ENCODE peak calls at places on chromosomes 3 and 15, in four cellular contexts. B, L, U and R are unnamed samples.

GRCh38 chr15:87954783-87955182 is 301.8 kb downstream of the NTRK3 start:
- DNase-seq in B (no peak), L (no peak), U (no peak), R (peak)

GRCh38 chr3:107271787-107272387 is 105.4 kb upstream of the CCDC54 start:
- DNase-seq in B (peak), L (peak), U (no peak), R (peak)

GRCh38 chr3:32376098-32376497 is 15.6 kb upstream of the CMTM7 start:
- DNase-seq in B (no peak), L (no peak), U (no peak), R (no peak)

GRCh38 chr15:41809121-41809520 is 18.8 kb upstream of the JMJD7 start:
- DNase-seq in B (no peak), L (no peak), U (no peak), R (no peak)

GRCh38 chr15:40873625-40874561 is at the start of gene RHOV:
- DNase-seq in B (peak), L (peak), U (peak), R (peak)

GRCh38 chr3:188830955-188831354 is 340.8 kb upstream of the TPRG1 start:
- DNase-seq in B (no peak), L (no peak), U (no peak), R (peak)

GRCh38 chr3:84077479-84077878 is 881.3 kb upstream of the CADM2 start:
- DNase-seq in B (peak), L (no peak), U (no peak), R (peak)

GRCh38 chr3:102141096-102141912 is 292.0 kb downstream of the NFKBIZ start:
- DNase-seq in B (peak), L (no peak), U (no peak), R (no peak)

GRCh38 chr3:108485146-108485545 is 25.2 kb downstream of the MYH15 start:
- DNase-seq in B (no peak), L (peak), U (no peak), R (no peak)

GRCh38 chr15:34656005-34656604 is 72.7 kb upstream of the GOLGA8B start:
- DNase-seq in B (no peak), L (no peak), U (no peak), R (no peak)

GRCh38 chr3:113261996-113262665 is 50.8 kb downstream of the BOC start:
- DNase-seq in B (no peak), L (no peak), U (no peak), R (no peak)

GRCh38 chr15:91412529-91412928 is 312.5 kb downstream of the SV2B start:
- DNase-seq in B (peak), L (no peak), U (no peak), R (no peak)

GRCh38 chr3:148791296-148791695 is 36.3 kb upstream of the CPB1 start:
- DNase-seq in B (no peak), L (no peak), U (no peak), R (no peak)

GRCh38 chr3:157981819-157982218 is 124.4 kb downstream of the SHOX2 start:
- DNase-seq in B (peak), L (no peak), U (no peak), R (peak)

GRCh38 chr15:49692514-49693090 is 71.8 kb downstream of the DTWD1 start:
- DNase-seq in B (no peak), L (no peak), U (no peak), R (no peak)

GRCh38 chr3:197512691-197513571 is 42.8 kb downstream of the BDH1 start:
- DNase-seq in B (no peak), L (no peak), U (no peak), R (no peak)

GRCh38 chr3:158679547-158680000 is 7.1 kb upstream of the LXN start:
- DNase-seq in B (peak), L (no peak), U (no peak), R (no peak)

GRCh38 chr3:78098367-78098766 is 1058.5 kb downstream of the ROBO2 start:
- DNase-seq in B (no peak), L (no peak), U (no peak), R (no peak)

GRCh38 chr3:126961191-126961790 is 21.6 kb upstream of the PLXNA1 start:
- DNase-seq in B (peak), L (peak), U (no peak), R (peak)

GRCh38 chr15:33048255-33048654 is 146.3 kb downstream of the FMN1 start:
- DNase-seq in B (no peak), L (no peak), U (no peak), R (peak)

GRCh38 chr3:11096266-11097135 is 57.8 kb upstream of the HRH1 start:
- DNase-seq in B (peak), L (no peak), U (peak), R (peak)

GRCh38 chr15:25501828-25502446 is 63.1 kb upstream of the UBE3A start:
- DNase-seq in B (peak), L (peak), U (no peak), R (no peak)

GRCh38 chr15:93029613-93030429 is 59.2 kb downstream of the RGMA start:
- DNase-seq in B (peak), L (no peak), U (no peak), R (peak)

GRCh38 chr3:30631237-30631961 is 25.0 kb downstream of the TGFBR2 start:
- DNase-seq in B (peak), L (no peak), U (no peak), R (peak)

GRCh38 chr3:30629736-30630135 is 23.3 kb downstream of the TGFBR2 start:
- DNase-seq in B (no peak), L (no peak), U (no peak), R (no peak)

GRCh38 chr3:30628188-30628930 is 22.0 kb downstream of the TGFBR2 start:
- DNase-seq in B (peak), L (no peak), U (no peak), R (no peak)

GRCh38 chr3:30630238-30631030 is 24.0 kb downstream of the TGFBR2 start:
- DNase-seq in B (no peak), L (no peak), U (no peak), R (no peak)

DNA sequence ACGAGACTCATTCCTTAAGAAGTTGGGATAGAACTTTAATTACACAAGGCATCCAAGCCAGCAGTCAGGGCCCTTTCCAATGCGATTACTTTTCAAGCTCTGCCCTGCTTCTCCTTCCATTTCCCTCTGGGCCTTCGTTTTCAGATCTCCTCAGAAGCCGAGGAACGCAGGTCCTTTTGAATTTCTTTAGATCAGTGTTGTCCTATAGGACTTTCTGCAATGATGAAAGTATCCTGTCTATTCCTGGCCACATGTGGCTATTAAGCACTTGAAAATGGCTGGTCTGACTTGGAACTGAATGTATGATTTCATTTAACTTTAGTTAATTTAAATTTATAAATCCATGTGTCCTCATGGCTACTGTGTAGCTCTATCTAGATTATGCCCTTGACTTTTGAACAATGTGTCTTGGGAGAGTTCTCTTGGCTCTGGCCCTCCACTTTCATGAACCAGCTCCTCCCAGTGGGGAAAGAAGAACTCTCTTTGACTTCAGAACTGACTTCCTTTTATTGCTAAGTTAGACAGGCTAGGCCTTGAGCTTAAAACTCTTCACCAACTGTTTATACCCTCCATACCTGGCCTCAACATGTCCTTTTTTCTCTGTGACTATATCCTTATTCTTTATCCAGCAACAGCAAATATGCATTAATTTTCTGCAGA is 22.7 kb downstream of the TGFBR2 start:
- DNase-seq in B (no peak), L (no peak), U (no peak), R (no peak)
- TF ChIP-seq CTCF in B (peak), L (no peak), U (peak), R (peak)

GRCh38 chr3:195249057-195249770 is 21.7 kb downstream of the XXYLT1 start:
- DNase-seq in B (no peak), L (no peak), U (no peak), R (no peak)

GRCh38 chr3:195251336-195252065 is 19.5 kb downstream of the XXYLT1 start:
- DNase-seq in B (no peak), L (no peak), U (no peak), R (no peak)

GRCh38 chr3:195249858-195250464 is 21.0 kb downstream of the XXYLT1 start:
- DNase-seq in B (no peak), L (no peak), U (no peak), R (no peak)

GRCh38 chr3:195248281-195248680 is 22.7 kb downstream of the XXYLT1 start:
- DNase-seq in B (no peak), L (no peak), U (no peak), R (no peak)

DNA sequence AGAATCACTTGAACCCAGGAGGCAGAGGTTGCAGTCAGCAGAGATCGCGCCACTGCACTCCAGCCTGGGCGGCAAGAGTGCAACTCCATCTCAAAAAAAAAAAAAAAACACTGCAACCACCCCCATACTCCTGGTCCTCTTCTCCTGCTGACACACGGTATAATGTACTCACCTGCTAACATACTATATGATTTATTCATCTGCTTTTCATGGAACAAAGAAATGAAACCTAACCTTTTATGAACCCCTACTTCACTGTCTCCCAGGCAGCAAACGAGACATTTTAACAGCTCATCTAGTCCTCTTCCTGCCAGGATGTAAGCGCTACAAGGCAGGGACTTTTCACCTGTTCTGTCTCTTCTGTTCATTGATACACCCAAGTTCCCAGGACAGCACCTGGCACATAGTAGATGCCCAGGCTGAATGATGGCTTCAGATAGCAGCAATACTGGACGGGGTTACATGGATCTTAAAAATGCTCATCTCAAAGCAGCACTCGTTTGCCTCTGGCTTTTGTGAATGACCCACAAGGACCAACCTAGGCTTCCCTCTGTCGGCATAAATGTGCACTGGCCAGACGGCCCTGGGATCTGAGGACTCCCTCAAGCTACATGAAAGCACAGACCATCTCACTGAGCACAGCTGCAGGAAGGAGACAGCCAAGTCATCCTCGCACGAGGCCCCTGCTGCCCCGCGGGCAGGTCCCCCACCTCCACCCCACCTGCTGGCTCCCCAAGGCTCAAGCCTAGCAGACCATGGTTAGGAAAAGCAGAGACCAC is 20.3 kb downstream of the XXYLT1 start:
- DNase-seq in B (no peak), L (peak), U (no peak), R (no peak)
- TF ChIP-seq CTCF in B (no peak), L (peak), U (no peak), R (no peak)

DNA sequence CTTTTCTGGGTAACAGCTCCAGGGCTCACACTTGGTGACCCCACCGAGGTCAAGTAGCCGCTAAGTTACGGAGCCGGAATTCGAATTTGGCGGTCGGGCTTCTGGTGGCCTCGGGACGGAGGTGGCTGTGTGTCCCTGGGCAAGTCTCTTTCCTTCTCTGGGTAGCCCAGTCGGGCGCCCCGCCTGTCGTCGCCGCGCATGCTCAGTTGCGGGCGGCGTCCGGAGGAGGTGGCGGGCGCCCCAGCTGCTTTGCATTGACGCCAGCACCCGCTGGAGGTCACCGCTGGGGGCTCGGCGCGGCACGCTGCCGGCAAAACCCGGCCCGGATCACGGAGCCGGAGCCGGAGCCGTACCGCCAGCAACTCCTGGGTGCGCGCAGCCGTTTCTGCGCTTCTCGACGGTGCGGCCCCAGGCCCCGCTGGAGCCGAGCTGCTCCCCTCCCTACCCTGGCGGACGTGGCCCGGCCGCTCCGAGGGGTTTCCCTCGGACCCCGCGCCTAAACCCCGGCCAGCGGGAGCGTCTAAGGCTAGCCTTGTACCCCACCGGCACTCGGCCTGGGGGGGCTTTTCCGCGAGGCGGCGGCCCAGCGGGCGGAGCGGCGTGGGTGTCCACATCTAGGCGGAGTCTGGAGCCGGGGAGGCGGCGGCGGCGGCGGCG is 474 bp upstream of the PDE8A start:
- DNase-seq in B (peak), L (peak), U (peak), R (peak)
- TF ChIP-seq CTCF in B (no peak), L (no peak), U (peak), R (peak)

GRCh38 chr3:122414391-122414790 is 1.5 kb downstream of the WDR5B start:
- DNase-seq in B (no peak), L (no peak), U (no peak), R (no peak)

GRCh38 chr3:122416966-122417365 is 1.1 kb upstream of the WDR5B start:
- DNase-seq in B (peak), L (no peak), U (no peak), R (peak)

GRCh38 chr3:122415104-122415744 is 638 bp downstream of the WDR5B start:
- DNase-seq in B (peak), L (peak), U (peak), R (peak)

GRCh38 chr3:122421101-122421500 is 5.2 kb upstream of the WDR5B start:
- DNase-seq in B (peak), L (no peak), U (no peak), R (peak)

DNA sequence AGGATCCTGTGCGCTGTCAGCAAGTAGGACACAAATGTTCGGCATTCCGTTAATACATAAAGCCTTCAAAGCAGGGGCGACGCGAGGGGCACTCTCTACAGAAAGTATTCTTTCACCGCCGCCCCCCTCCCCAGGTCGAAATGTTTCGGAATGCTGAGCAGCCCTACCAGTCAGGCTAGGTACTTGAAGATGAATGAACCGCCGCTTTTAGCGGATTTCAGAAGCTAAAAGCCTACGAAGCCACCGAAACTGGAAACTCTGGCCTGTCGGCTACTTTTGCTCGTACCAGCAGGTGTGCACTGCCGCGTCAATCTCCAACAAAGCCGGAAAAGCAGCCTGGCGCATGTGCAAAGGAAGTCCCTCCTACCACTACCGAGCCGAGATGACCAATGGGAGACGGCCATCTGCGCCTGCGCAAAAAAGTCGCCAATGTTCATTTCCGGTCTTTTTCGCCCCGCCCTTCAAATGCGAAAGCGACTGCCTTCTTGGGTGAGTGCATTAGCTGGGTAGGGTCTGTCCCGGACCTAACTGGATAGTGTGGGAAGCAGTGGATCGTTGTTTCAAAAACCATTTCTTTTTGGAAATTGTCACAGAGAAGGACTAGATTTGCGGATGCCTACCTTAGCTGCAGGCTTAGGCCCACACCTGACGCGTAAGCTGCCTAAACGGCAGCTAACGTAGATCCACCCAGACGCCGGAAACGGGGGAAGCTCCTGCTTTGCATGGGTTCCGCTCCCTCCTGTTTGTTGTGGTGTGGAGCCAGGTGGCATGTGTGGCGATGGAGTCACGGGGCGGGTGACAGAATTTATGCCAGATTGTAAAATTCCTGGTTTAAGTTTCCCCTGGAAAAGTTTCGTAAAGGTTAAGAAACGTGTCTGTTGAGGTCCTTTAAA is at the start of gene WDR5B:
- DNase-seq in B (peak), L (peak), U (peak), R (peak)
- TF ChIP-seq CTCF in B (no peak), L (no peak), U (no peak), R (no peak)

GRCh38 chr3:141941093-141941492 is 64.7 kb downstream of the ATP1B3 start:
- DNase-seq in B (no peak), L (no peak), U (no peak), R (no peak)

GRCh38 chr3:141942006-141942405 is 65.6 kb downstream of the ATP1B3 start:
- DNase-seq in B (no peak), L (no peak), U (no peak), R (no peak)

GRCh38 chr3:141938011-141938350 is 61.5 kb downstream of the ATP1B3 start:
- DNase-seq in B (no peak), L (no peak), U (no peak), R (no peak)

GRCh38 chr3:141939759-141940158 is 63.3 kb downstream of the ATP1B3 start:
- DNase-seq in B (no peak), L (no peak), U (no peak), R (no peak)

DNA sequence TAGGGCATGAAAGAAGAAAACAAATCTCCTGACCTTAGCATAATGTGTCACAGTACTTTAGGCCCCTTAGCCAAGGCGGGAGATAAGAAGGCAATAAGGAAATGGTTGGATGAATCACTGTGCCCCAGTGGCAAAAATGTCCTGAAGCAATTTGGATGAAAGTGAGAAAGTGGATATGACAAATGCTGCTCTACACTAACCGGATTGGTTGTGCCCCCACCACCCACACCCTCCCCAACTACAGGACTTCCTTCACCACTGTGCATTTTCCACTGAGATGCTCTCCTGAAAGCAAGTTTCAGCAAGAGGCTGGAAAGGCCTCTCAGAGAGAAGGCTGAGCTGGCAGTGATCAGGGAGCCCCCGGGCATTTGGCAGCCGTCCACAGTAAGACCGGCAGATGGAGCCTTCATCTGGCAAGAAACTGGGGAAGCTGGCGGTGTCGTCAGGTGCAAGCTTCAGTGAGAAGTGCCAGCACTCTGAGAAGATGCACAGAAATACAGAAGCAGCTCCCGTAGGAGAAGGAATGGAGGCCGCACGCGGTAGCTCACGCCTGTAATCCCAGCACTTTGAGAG is 63.8 kb downstream of the ATP1B3 start:
- DNase-seq in B (peak), L (no peak), U (no peak), R (peak)
- TF ChIP-seq CTCF in B (peak), L (no peak), U (no peak), R (no peak)

DNA sequence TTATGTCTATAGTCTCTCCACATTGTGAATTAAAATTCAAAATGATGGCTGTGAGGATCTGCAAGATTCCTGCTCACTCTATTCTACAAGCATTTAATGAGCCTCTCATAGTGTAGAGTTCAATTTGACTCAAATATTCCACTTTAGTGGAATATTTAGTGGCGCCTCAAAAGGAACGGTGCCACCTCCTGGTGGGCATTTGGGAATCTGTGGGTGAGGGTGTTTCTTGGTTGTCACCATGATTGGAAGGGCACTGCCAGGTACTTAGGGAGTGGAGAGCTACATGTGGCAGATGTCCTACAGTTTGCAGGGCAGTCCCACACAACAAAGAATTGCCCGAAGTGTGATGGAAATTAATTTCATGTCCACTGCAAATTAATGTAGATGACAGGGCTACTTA is 21.5 kb upstream of the KCNMB3 start:
- DNase-seq in B (no peak), L (no peak), U (no peak), R (peak)
- TF ChIP-seq CTCF in B (peak), L (no peak), U (no peak), R (no peak)